ENCODE peak calls at places on chromosomes 3 and 15, in four cellular contexts. One of them, this sample, is unnamed.

GRCh38 chr3:33047842-33048834 is 48.8 kb downstream of the GLB1 start:
- DNase-seq in K562: no peak
- DNase-seq in A549: no peak
- DNase-seq in HepG2: no peak
- DNase-seq in this sample: no peak

GRCh38 chr15:35519536-35520149 is 26.3 kb downstream of the DPH6 start:
- DNase-seq in K562: no peak
- DNase-seq in A549: peak; percentile 32
- DNase-seq in HepG2: peak; percentile 45
- DNase-seq in this sample: no peak

GRCh38 chr3:64848822-64849221 is 161.0 kb upstream of the ADAMTS9 start:
- DNase-seq in HepG2: no peak
- DNase-seq in K562: no peak
- DNase-seq in A549: no peak
- DNase-seq in this sample: no peak

GRCh38 chr3:122019493-122019892 is 2.6 kb downstream of the ILDR1 start:
- DNase-seq in K562: no peak
- DNase-seq in A549: no peak
- DNase-seq in HepG2: no peak
- DNase-seq in this sample: no peak

GRCh38 chr15:45333550-45333949 is 44.8 kb downstream of the GATM start:
- DNase-seq in HepG2: peak; percentile 53
- DNase-seq in K562: no peak
- DNase-seq in A549: peak; percentile 6
- DNase-seq in this sample: no peak

GRCh38 chr15:79724312-79724711 is 172.5 kb downstream of the MTHFS start:
- DNase-seq in HepG2: no peak
- DNase-seq in A549: no peak
- DNase-seq in K562: no peak
- DNase-seq in this sample: no peak

GRCh38 chr3:107753494-107753893 is 230.7 kb downstream of the BBX start:
- DNase-seq in A549: peak; percentile 43
- DNase-seq in HepG2: peak; percentile 47
- DNase-seq in K562: no peak
- DNase-seq in this sample: peak; percentile 44

GRCh38 chr3:143067201-143067600 is 52.4 kb upstream of the CHST2 start:
- DNase-seq in K562: no peak
- DNase-seq in HepG2: no peak
- DNase-seq in A549: no peak
- DNase-seq in this sample: no peak

GRCh38 chr3:179853176-179853575 is 183.6 kb downstream of the PEX5L start:
- DNase-seq in K562: no peak
- DNase-seq in HepG2: no peak
- DNase-seq in A549: no peak
- DNase-seq in this sample: no peak

GRCh38 chr3:28502555-28502954 is 153.9 kb upstream of the AZI2 start:
- DNase-seq in A549: no peak
- DNase-seq in K562: no peak
- DNase-seq in HepG2: no peak
- DNase-seq in this sample: no peak

GRCh38 chr3:99776516-99777209 is 41.0 kb upstream of the CMSS1 start:
- DNase-seq in A549: no peak
- DNase-seq in HepG2: no peak
- DNase-seq in K562: no peak
- DNase-seq in this sample: no peak

GRCh38 chr3:52046186-52046913 is 10.0 kb downstream of the DUSP7 start:
- DNase-seq in HepG2: no peak
- DNase-seq in A549: peak; percentile 80
- DNase-seq in K562: no peak
- DNase-seq in this sample: no peak

DNA sequence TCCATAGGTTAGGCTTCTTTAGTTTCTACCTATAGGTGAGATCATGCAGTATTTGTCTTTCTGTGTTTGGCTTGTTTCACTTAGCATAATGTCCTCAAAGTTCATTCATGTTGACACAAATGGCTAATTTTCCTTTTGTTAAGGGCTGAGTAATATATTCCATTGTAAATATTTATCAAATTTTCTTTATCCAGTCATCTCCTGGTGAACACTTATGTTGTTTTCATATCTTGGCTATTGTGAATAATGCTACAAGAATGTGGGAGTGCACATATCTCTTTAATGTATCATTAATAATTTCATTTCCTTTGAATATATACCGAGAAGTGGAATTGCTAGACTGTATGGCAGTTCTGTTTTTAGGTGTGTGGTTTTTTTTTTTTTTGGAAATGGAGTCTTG is 250.9 kb upstream of the SEMA6D start:
- DNase-seq in HepG2: no peak
- DNase-seq in A549: no peak
- DNase-seq in K562: no peak
- DNase-seq in this sample: no peak
- TF ChIP-seq MAX in HepG2: no peak
- TF ChIP-seq MAX in A549: no peak
- TF ChIP-seq MAX in K562: no peak
- TF ChIP-seq MAX in this sample: no peak

DNA sequence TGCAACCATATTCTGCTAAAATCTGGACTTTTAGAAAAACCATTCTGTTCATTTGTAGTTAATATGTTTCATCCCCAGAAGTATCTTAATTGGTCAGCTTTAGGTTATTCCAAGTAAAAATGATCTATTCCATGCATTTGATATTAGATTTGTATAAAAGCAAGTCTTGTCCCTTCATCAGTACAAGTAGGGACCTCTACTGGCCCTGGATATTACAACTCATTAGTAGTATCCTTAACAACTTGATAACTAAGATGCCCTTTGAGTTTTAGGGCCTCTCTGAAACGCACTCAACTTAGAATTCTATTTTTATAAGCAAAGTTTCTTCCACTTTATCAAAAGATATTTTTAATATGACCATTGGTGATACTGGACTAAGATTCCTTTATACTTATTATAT is 25.3 kb upstream of the SELENOT start:
- DNase-seq in K562: no peak
- DNase-seq in A549: peak; percentile 19
- DNase-seq in HepG2: no peak
- DNase-seq in this sample: no peak
- TF ChIP-seq CTCF in K562: no peak
- TF ChIP-seq CTCF in A549: no peak
- TF ChIP-seq CTCF in HepG2: no peak
- TF ChIP-seq CTCF in this sample: no peak

DNA sequence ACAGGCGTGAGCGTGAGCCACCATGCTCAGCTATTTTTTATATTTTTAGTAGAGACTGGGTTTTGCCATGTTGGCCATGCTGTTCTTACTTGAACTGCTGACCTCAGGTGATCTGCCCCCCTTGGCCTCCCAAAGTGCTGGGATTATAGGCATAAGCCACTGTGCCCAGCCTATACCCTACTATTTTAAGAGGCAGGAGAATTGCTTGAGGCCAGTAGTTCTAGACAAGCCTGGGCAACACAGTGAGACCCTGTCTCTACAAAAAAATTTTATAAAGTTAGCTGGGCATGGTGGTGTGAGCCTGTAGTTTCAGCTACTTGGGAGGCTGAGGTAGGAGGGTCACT is 39.8 kb upstream of the PIK3CB start:
- DNase-seq in A549: no peak
- DNase-seq in K562: no peak
- DNase-seq in HepG2: no peak
- DNase-seq in this sample: no peak
- TF ChIP-seq HMGXB4 in A549: no peak
- TF ChIP-seq HMGXB4 in K562: no peak
- TF ChIP-seq HMGXB4 in HepG2: no peak
- TF ChIP-seq HMGXB4 in this sample: no peak

GRCh38 chr3:46916278-46916677 is 38.8 kb downstream of the PTH1R start:
- DNase-seq in A549: no peak
- DNase-seq in K562: no peak
- DNase-seq in HepG2: no peak
- DNase-seq in this sample: no peak

GRCh38 chr3:46914849-46915248 is 37.3 kb downstream of the PTH1R start:
- DNase-seq in HepG2: no peak
- DNase-seq in K562: no peak
- DNase-seq in A549: no peak
- DNase-seq in this sample: no peak

GRCh38 chr3:46915297-46915822 is 37.8 kb downstream of the PTH1R start:
- DNase-seq in HepG2: no peak
- DNase-seq in K562: no peak
- DNase-seq in A549: no peak
- DNase-seq in this sample: no peak

GRCh38 chr3:46912986-46913385 is 35.5 kb downstream of the PTH1R start:
- DNase-seq in K562: no peak
- DNase-seq in HepG2: no peak
- DNase-seq in A549: no peak
- DNase-seq in this sample: no peak

DNA sequence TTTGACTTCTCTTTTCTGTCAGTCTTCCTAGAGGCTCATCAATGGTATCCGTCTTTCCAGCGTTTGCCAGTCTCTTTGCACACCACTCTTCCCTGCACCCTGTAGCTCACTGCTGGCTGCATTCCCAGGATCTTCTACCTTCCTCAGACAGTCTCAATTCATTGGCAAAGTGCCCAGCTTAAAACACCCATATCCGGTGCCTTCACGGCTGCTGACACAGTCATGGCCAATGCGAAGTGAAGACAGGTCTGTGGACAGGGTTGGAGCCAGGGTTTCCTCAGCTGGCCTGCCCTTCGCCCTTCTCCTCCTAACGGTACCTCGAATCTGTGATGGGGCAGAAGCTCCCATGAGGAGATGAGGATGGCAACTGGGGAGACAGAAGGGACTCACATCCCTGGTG is 36.1 kb downstream of the PTH1R start:
- DNase-seq in K562: no peak
- DNase-seq in HepG2: no peak
- DNase-seq in A549: peak; percentile 43
- DNase-seq in this sample: no peak
- TF ChIP-seq MAX in K562: no peak
- TF ChIP-seq MAX in HepG2: no peak
- TF ChIP-seq MAX in A549: no peak
- TF ChIP-seq MAX in this sample: no peak

DNA sequence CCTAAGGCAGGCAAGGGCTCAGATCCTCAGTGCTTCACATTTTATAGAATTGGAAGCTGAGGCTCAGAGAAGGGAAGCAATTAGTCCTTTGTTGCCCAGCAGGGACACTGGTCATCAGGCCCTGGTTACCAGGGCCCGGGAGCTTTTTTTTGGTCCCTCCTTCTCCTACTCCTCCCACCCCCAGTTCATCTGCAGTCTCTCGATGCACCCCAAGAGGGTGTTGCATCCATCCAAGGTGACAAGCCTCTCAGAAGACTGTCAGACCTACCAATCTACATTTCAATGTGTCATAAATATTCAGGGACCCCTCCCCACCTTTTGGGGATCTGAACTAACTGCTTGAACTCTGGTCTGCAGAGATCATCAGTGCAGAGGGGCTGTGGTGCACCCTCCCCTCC is 31.9 kb downstream of the RNU5B-1 start:
- DNase-seq in HepG2: no peak
- DNase-seq in A549: no peak
- DNase-seq in K562: no peak
- DNase-seq in this sample: no peak
- TF ChIP-seq CTCF in HepG2: no peak
- TF ChIP-seq CTCF in A549: no peak
- TF ChIP-seq CTCF in K562: no peak
- TF ChIP-seq CTCF in this sample: no peak

DNA sequence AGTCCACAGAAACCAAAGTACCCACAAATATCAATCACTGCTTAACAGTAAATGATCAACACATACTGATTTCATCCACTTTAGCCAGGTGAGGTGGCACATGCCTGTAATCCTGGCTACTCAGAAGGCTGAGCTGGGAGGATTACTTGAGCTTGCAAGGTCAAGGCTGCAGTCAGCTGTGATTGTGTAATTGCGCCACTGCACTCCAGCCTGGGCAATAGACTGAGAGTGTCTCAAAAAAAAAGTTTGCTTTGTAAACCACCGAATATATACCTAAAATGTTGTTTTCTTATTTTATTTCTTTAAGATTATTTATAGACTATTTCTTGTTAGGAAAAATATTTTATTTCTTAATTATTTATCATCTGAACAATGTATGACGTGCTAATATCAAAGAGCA is 8.7 kb upstream of the ATP13A4 start:
- DNase-seq in A549: no peak
- DNase-seq in HepG2: no peak
- DNase-seq in K562: no peak
- DNase-seq in this sample: no peak
- TF ChIP-seq HMGXB4 in A549: no peak
- TF ChIP-seq HMGXB4 in HepG2: no peak
- TF ChIP-seq HMGXB4 in K562: no peak
- TF ChIP-seq HMGXB4 in this sample: no peak